ENCODE peak calls at places on chromosomes 13 and 19, in nine cellular contexts. Y is substantia nigra, P is NCI-H446 treated with DMSO at 0.1 percent for 48 hours, L is glutamatergic neuron, V is G401, D is NCI-H187 treated with DMSO at 0.1 percent for 48 hours, W is nucleus accumbens, O is PC-9, C is Calu3. R is an unnamed sample.
A peak's percentile ranks its signal among the peaks of the same experiment; 100 is the strongest.

GRCh38 chr19:32945260-32945659 is 26.5 kb downstream of the CEP89 start:
- DNase-seq in Y (no peak), P (no peak), L (no peak), V (no peak), D (no peak), W (no peak), O (no peak), C (no peak), R (no peak)

GRCh38 chr13:112102243-112102642 is 35.3 kb downstream of the SOX1 start:
- DNase-seq in Y (no peak), P (no peak), L (no peak), V (no peak), D (peak; percentile 93), W (no peak), O (no peak), C (no peak), R (no peak)

GRCh38 chr19:14731200-14731599 is 41.4 kb downstream of the ZNF333 start:
- DNase-seq in Y (no peak), P (no peak), L (no peak), V (no peak), D (no peak), W (no peak), O (peak; percentile 39), C (no peak), R (no peak)

GRCh38 chr19:17103177-17103576 is 27.6 kb downstream of the MYO9B start:
- DNase-seq in Y (no peak), P (no peak), L (peak; percentile 60), V (no peak), D (no peak), W (no peak), O (peak; percentile 34), C (peak; percentile 7), R (no peak)

GRCh38 chr19:43527860-43528622 is 1.0 kb upstream of the ETHE1 start:
- DNase-seq in Y (no peak), P (no peak), L (no peak), V (no peak), D (peak; percentile 62), W (no peak), O (no peak), C (no peak), R (no peak)

GRCh38 chr13:24161010-24161775 is 673 bp downstream of the SPATA13 start:
- DNase-seq in Y (no peak), P (no peak), L (no peak), V (no peak), D (no peak), W (peak; percentile 55), O (peak; percentile 45), C (peak; percentile 38), R (peak; percentile 36)

GRCh38 chr13:21231426-21231945 is 55.0 kb downstream of the MRPL57 start:
- DNase-seq in Y (no peak), P (no peak), L (no peak), V (no peak), D (no peak), W (no peak), O (no peak), C (no peak), R (no peak)

GRCh38 chr13:99981115-99982020 is at the start of gene ZIC2:
- DNase-seq in Y (no peak), P (peak; percentile 77), L (peak; percentile 69), V (peak; percentile 85), D (peak; percentile 72), W (no peak), O (peak; percentile 72), C (peak; percentile 8), R (no peak)

GRCh38 chr19:17938092-17938845 is 5.5 kb downstream of the CCDC124 start:
- DNase-seq in Y (peak; percentile 71), P (peak; percentile 23), L (peak; percentile 89), V (peak; percentile 71), D (no peak), W (peak; percentile 48), O (peak; percentile 75), C (peak; percentile 76), R (peak; percentile 73)

GRCh38 chr13:45331981-45332830 is 8.8 kb downstream of the TPT1 start:
- DNase-seq in Y (no peak), P (no peak), L (no peak), V (no peak), D (no peak), W (no peak), O (peak; percentile 88), C (peak; percentile 23), R (no peak)

GRCh38 chr19:50601407-50602088 is 33.3 kb upstream of the LRRC4B start:
- DNase-seq in Y (no peak), P (no peak), L (no peak), V (no peak), D (no peak), W (no peak), O (no peak), C (no peak), R (no peak)

GRCh38 chr19:18433735-18434398 is 4.1 kb downstream of the ISYNA1 start:
- DNase-seq in Y (no peak), P (no peak), L (peak; percentile 67), V (no peak), D (no peak), W (no peak), O (no peak), C (no peak), R (no peak)

GRCh38 chr19:1287622-1288527 is 2.2 kb downstream of the EFNA2 start:
- DNase-seq in Y (no peak), P (no peak), L (peak; percentile 29), V (no peak), D (no peak), W (no peak), O (no peak), C (no peak), R (no peak)

GRCh38 chr13:108342369-108343289 is 73.1 kb downstream of the TNFSF13B start:
- DNase-seq in Y (no peak), P (no peak), L (no peak), V (peak; percentile 32), D (no peak), W (no peak), O (no peak), C (no peak), R (no peak)

GRCh38 chr13:99464441-99464949 is 36.8 kb upstream of the TM9SF2 start:
- DNase-seq in Y (no peak), P (no peak), L (no peak), V (no peak), D (no peak), W (no peak), O (no peak), C (no peak), R (no peak)

GRCh38 chr19:35363001-35363590 is 4.8 kb downstream of the FFAR3 start:
- DNase-seq in Y (no peak), P (no peak), L (no peak), V (no peak), D (no peak), W (no peak), O (no peak), C (no peak), R (no peak)

GRCh38 chr13:110418944-110419343 is 111.9 kb downstream of the COL4A2 start:
- DNase-seq in Y (no peak), P (no peak), L (no peak), V (no peak), D (no peak), W (no peak), O (no peak), C (peak; percentile 37), R (no peak)

GRCh38 chr13:113064534-113065405 is 40.8 kb upstream of the F7 start:
- DNase-seq in Y (no peak), P (no peak), L (no peak), V (no peak), D (peak; percentile 75), W (no peak), O (peak; percentile 95), C (peak; percentile 1), R (no peak)